ENCODE peak calls at places on chromosome 18, in six cellular contexts. T, R, Z, M, Q and E are unnamed samples.

GRCh38 chr18:65227970-65228369 is 522.8 kb upstream of the CDH7 start:
- DNase-seq in T (no peak), M (no peak), Q (no peak), Z (no peak), R (no peak), E (no peak)

GRCh38 chr18:32321826-32322225 is 132.0 kb downstream of the MEP1B start:
- DNase-seq in Q (no peak), M (no peak), R (no peak), T (no peak), Z (no peak), E (no peak)

GRCh38 chr18:47931707-47932103 is 1.2 kb upstream of the SMAD2 start:
- DNase-seq in Q (no peak), Z (peak), R (peak), M (no peak), T (no peak), E (peak)

GRCh38 chr18:11163668-11164067 is 14.3 kb upstream of the PIEZO2 start:
- DNase-seq in T (peak), M (no peak), Q (no peak), R (no peak), Z (peak), E (no peak)

GRCh38 chr18:79070486-79070885 is 1.3 kb downstream of the ATP9B start:
- DNase-seq in T (no peak), M (no peak), Q (no peak), Z (no peak), R (no peak), E (no peak)

GRCh38 chr18:23228102-23229051 is 93.1 kb downstream of the CABLES1 start:
- DNase-seq in T (no peak), M (no peak), Q (no peak), R (no peak), Z (no peak), E (no peak)

GRCh38 chr18:45359275-45360009 is 255.8 kb upstream of the SLC14A2 start:
- DNase-seq in R (no peak), M (no peak), T (no peak), Q (no peak), Z (no peak), E (no peak)

GRCh38 chr18:76621782-76622495 is 126.9 kb upstream of the ZNF516 start:
- DNase-seq in M (no peak), Z (no peak), T (no peak), Q (no peak), R (no peak), E (no peak)